ENCODE peak calls at places on chromosomes 6 and 20, in seven cellular contexts. P is stimulated activated CD4-positive, alpha-beta T cell treated with anti-CD3 and anti-CD28 coated beads, Interleukin-1b, Interleukin-23, amount 100 ng/mL, for 48 hours; J is MV-4-11; D is midbrain; X is amniotic epithelial cell; R is activated gamma-delta T cell treated with anti-CD3 and anti-CD28 coated beads, Interleukin-2, amount 50 U/mL, for 16 hours; I is pancreas. S is an unnamed sample.

GRCh38 chr6:67501738-67502137 is 1133.3 kb upstream of the ADGRB3 start:
- DNase-seq in D (no peak), X (no peak), I (no peak), J (no peak), P (no peak), R (no peak), S (no peak)

GRCh38 chr6:106974999-106975698 is 620 bp upstream of the CD24 start:
- DNase-seq in X (no peak), P (no peak), I (peak; percentile 86), R (no peak), J (peak; percentile 2), D (no peak), S (no peak)

GRCh38 chr6:151179321-151179720 is 60.4 kb upstream of the AKAP12 start:
- DNase-seq in X (peak; percentile 85), R (no peak), D (no peak), I (no peak), P (no peak), J (no peak), S (no peak)

GRCh38 chr20:9829835-9830234 is 9.0 kb downstream of the PAK5 start:
- DNase-seq in I (no peak), X (no peak), D (no peak), R (no peak), J (no peak), P (no peak), S (no peak)

GRCh38 chr6:132730560-132730959 is 16.7 kb upstream of the VNN1 start:
- DNase-seq in X (peak; percentile 86), J (no peak), R (no peak), D (no peak), I (no peak), P (no peak), S (no peak)

GRCh38 chr6:139919107-139920026 is 544.9 kb upstream of the CITED2 start:
- DNase-seq in D (no peak), J (peak; percentile 72), R (no peak), I (no peak), X (no peak), P (no peak), S (no peak)

GRCh38 chr6:48567016-48567415 is 456.0 kb upstream of the PTCHD4 start:
- DNase-seq in I (no peak), X (peak; percentile 71), D (no peak), P (no peak), R (no peak), J (no peak), S (no peak)

GRCh38 chr6:86581833-86582232 is 355.5 kb upstream of the HTR1E start:
- DNase-seq in J (no peak), X (no peak), D (no peak), P (no peak), R (no peak), I (no peak), S (no peak)

GRCh38 chr6:158367824-158368223 is 55.6 kb downstream of the TULP4 start:
- DNase-seq in D (no peak), J (no peak), P (no peak), X (no peak), R (no peak), I (no peak), S (no peak)

GRCh38 chr20:47665221-47665991 is 119.9 kb downstream of the SULF2 start:
- DNase-seq in P (no peak), D (no peak), I (peak; percentile 42), X (no peak), R (no peak), J (no peak), S (no peak)

GRCh38 chr6:41040101-41040910 is 1.3 kb upstream of the UNC5CL start:
- DNase-seq in J (peak; percentile 23), D (no peak), P (no peak), R (no peak), I (no peak), X (peak; percentile 35), S (no peak)

GRCh38 chr20:34544109-34544793 is 14.3 kb upstream of the MAP1LC3A start:
- DNase-seq in I (no peak), X (no peak), P (no peak), J (no peak), R (no peak), D (no peak), S (no peak)

GRCh38 chr6:143399176-143399575 is 51.3 kb downstream of the ADAT2 start:
- DNase-seq in D (no peak), J (no peak), X (no peak), R (no peak), P (no peak), I (no peak), S (no peak)

GRCh38 chr20:40511478-40511877 is 177.6 kb downstream of the MAFB start:
- DNase-seq in D (no peak), X (no peak), P (no peak), R (no peak), J (no peak), I (no peak), S (no peak)

GRCh38 chr6:124780621-124781020 is 181.6 kb upstream of the RNF217 start:
- DNase-seq in X (peak; percentile 15), P (no peak), J (no peak), R (no peak), I (no peak), D (no peak), S (no peak)

GRCh38 chr6:154276810-154277577 is 79.6 kb downstream of the IPCEF1 start:
- DNase-seq in D (peak; percentile 61), X (peak; percentile 49), J (peak; percentile 66), I (no peak), R (no peak), P (no peak), S (no peak)

GRCh38 chr6:158213925-158214674 is 46.0 kb downstream of the GTF2H5 start:
- DNase-seq in J (peak; percentile 66), R (no peak), X (peak; percentile 82), I (peak; percentile 68), P (peak; percentile 52), D (peak; percentile 77), S (no peak)

GRCh38 chr6:112202639-112203341 is 51.6 kb downstream of the LAMA4 start:
- DNase-seq in D (no peak), P (no peak), I (no peak), X (peak; percentile 71), J (peak; percentile 32), R (no peak), S (no peak)

GRCh38 chr20:35502352-35502751 is 27.1 kb downstream of the C20orf173 start:
- DNase-seq in I (no peak), D (no peak), R (no peak), X (no peak), J (peak; percentile 66), P (no peak), S (no peak)

GRCh38 chr6:159929819-159930218 is 39.0 kb downstream of the MAS1 start:
- DNase-seq in X (no peak), P (peak; percentile 48), D (no peak), I (peak; percentile 70), J (no peak), R (peak; percentile 22), S (no peak)

GRCh38 chr20:38867062-38867359 is 59.2 kb upstream of the FAM83D start:
- DNase-seq in J (no peak), D (no peak), I (no peak), X (no peak), P (no peak), R (no peak), S (no peak)

GRCh38 chr6:69866351-69867074 is at the start of gene COL19A1:
- DNase-seq in R (no peak), X (no peak), D (peak; percentile 13), J (no peak), I (peak; percentile 68), P (peak; percentile 12), S (no peak)

GRCh38 chr6:71326611-71327010 is 38.0 kb downstream of the OGFRL1 start:
- DNase-seq in J (no peak), R (no peak), D (no peak), X (no peak), I (no peak), P (no peak), S (no peak)

GRCh38 chr6:18242062-18242851 is 22.1 kb downstream of the DEK start:
- DNase-seq in D (no peak), R (no peak), J (no peak), P (no peak), X (peak; percentile 98), I (no peak), S (no peak)

GRCh38 chr20:12072945-12073245 is 155.2 kb downstream of the BTBD3 start:
- DNase-seq in D (no peak), I (no peak), J (no peak), R (no peak), X (no peak), P (no peak), S (no peak)

GRCh38 chr20:25058051-25058796 is at the start of gene ACSS1:
- DNase-seq in J (peak; percentile 21), X (no peak), R (peak; percentile 55), P (peak; percentile 69), I (peak; percentile 82), D (peak; percentile 70), S (no peak)

GRCh38 chr20:47558699-47559098 is 57.0 kb downstream of the NCOA3 start:
- DNase-seq in J (no peak), R (no peak), X (no peak), P (no peak), I (no peak), D (no peak), S (no peak)

GRCh38 chr20:58604410-58604881 is 46.6 kb upstream of the STX16 start:
- DNase-seq in I (peak; percentile 34), X (no peak), R (no peak), J (no peak), P (no peak), D (no peak), S (no peak)

GRCh38 chr6:130973521-130974277 is 89.3 kb downstream of the EPB41L2 start:
- DNase-seq in R (no peak), I (no peak), X (peak; percentile 71), J (no peak), P (no peak), D (no peak), S (no peak)

GRCh38 chr20:4281258-4282055 is 266.1 kb upstream of the RNF24 start:
- DNase-seq in R (no peak), I (no peak), X (no peak), J (no peak), D (no peak), P (no peak), S (no peak)

GRCh38 chr6:158377866-158378265 is 65.6 kb downstream of the TULP4 start:
- DNase-seq in I (no peak), J (no peak), D (peak; percentile 64), X (peak; percentile 46), R (no peak), P (no peak), S (no peak)

GRCh38 chr6:144843701-144844100 is 558.6 kb downstream of the UTRN start:
- DNase-seq in X (no peak), I (no peak), R (no peak), D (no peak), P (no peak), J (no peak), S (no peak)

GRCh38 chr6:90080876-90081464 is 186.7 kb downstream of the GJA10 start:
- DNase-seq in P (peak; percentile 89), I (no peak), J (peak; percentile 71), R (peak; percentile 69), D (no peak), X (no peak), S (no peak)

GRCh38 chr6:132011582-132011981 is 60.4 kb upstream of the CCN2 start:
- DNase-seq in J (no peak), X (no peak), R (no peak), I (no peak), P (no peak), D (no peak), S (no peak)

GRCh38 chr6:156963712-156964700 is 186.8 kb downstream of the ARID1B start:
- DNase-seq in J (peak; percentile 93), D (peak; percentile 50), P (peak; percentile 79), R (no peak), X (peak; percentile 75), I (no peak), S (no peak)

GRCh38 chr20:51498765-51499540 is 43.6 kb downstream of the NFATC2 start:
- DNase-seq in X (no peak), P (no peak), J (no peak), D (no peak), I (no peak), R (no peak), S (no peak)

GRCh38 chr6:28710466-28711191 is 184.9 kb downstream of the GPX5 start:
- DNase-seq in P (peak; percentile 53), R (no peak), D (no peak), J (no peak), I (no peak), X (peak; percentile 51), S (peak; percentile 70)